ENCODE peak calls at places on chromosomes 6 and 20, in ten cellular contexts. K, R, O, H, V, F, J, I, A and P are unnamed samples.

GRCh38 chr6:34922177-34922663 is 33.2 kb downstream of the ANKS1A start:
- DNase-seq in K (no peak), R (peak), O (no peak), H (no peak), V (no peak), F (no peak), J (no peak), I (no peak), A (peak), P (peak)

GRCh38 chr6:44439270-44440045 is 52.0 kb downstream of the CDC5L start:
- DNase-seq in K (no peak), R (peak), O (no peak), H (no peak), V (no peak), F (no peak), J (no peak), I (no peak), A (peak), P (no peak)

GRCh38 chr6:119284861-119285521 is 64.6 kb downstream of the MAN1A1 start:
- DNase-seq in K (no peak), R (no peak), O (no peak), H (no peak), V (no peak), F (peak), J (no peak), I (no peak), A (peak), P (peak)

GRCh38 chr6:73516712-73517489 is 3.9 kb downstream of the EEF1A1 start:
- DNase-seq in K (no peak), R (peak), O (no peak), H (no peak), V (no peak), F (no peak), J (no peak), I (no peak), A (peak), P (peak)

GRCh38 chr6:54198134-54198533 is 86.9 kb downstream of the MLIP start:
- DNase-seq in K (no peak), R (peak), O (no peak), H (no peak), V (no peak), F (no peak), J (no peak), I (no peak), A (no peak), P (no peak)

GRCh38 chr6:170147056-170147787 is 143.7 kb downstream of the DLL1 start:
- DNase-seq in K (no peak), R (no peak), O (no peak), H (no peak), V (no peak), F (no peak), J (peak), I (peak), A (no peak), P (peak)

GRCh38 chr6:43339168-43339567 is 30.3 kb downstream of the ZNF318 start:
- DNase-seq in K (no peak), R (no peak), O (no peak), H (no peak), V (no peak), F (no peak), J (no peak), I (no peak), A (no peak), P (no peak)

GRCh38 chr6:124888581-124889371 is 73.5 kb upstream of the RNF217 start:
- DNase-seq in K (no peak), R (peak), O (no peak), H (no peak), V (no peak), F (no peak), J (no peak), I (no peak), A (no peak), P (peak)

GRCh38 chr20:4041748-4042411 is 26.5 kb upstream of the RNF24 start:
- DNase-seq in K (peak), R (peak), O (peak), H (no peak), V (no peak), F (no peak), J (no peak), I (peak), A (peak), P (peak)

GRCh38 chr6:693737-694038 is 749 bp upstream of the EXOC2 start:
- DNase-seq in K (no peak), R (no peak), O (no peak), H (no peak), V (no peak), F (no peak), J (no peak), I (no peak), A (no peak), P (no peak)

GRCh38 chr6:136921936-136922679 is at the start of gene SLC35D3:
- DNase-seq in K (no peak), R (peak), O (no peak), H (peak), V (peak), F (peak), J (no peak), I (no peak), A (peak), P (peak)

GRCh38 chr20:34753706-34754461 is 49.7 kb downstream of the TP53INP2 start:
- DNase-seq in K (no peak), R (peak), O (no peak), H (no peak), V (no peak), F (no peak), J (no peak), I (no peak), A (peak), P (no peak)